ENCODE peak calls at places on chromosomes 3 and 15, in five cellular contexts. O is left lung, B is AG04450, L is Panc1, E is tibial artery. X is an unnamed sample.

GRCh38 chr15:89167267-89168176 is 53.9 kb downstream of the RLBP1 start:
- DNase-seq in O (no peak), B (no peak), L (peak), E (peak), X (no peak)

GRCh38 chr3:116939091-116939490 is 229.5 kb downstream of the TUSC7 start:
- DNase-seq in O (no peak), B (no peak), L (no peak), E (no peak), X (no peak)

GRCh38 chr3:159669753-159670152 is 318.9 kb upstream of the IL12A start:
- DNase-seq in O (no peak), B (no peak), L (no peak), E (no peak), X (peak)

GRCh38 chr15:83613146-83613635 is 40.7 kb upstream of the ADAMTSL3 start:
- DNase-seq in O (no peak), B (no peak), L (no peak), E (no peak), X (no peak)

GRCh38 chr15:80619677-80620076 is 75.4 kb upstream of the ABHD17C start:
- DNase-seq in O (no peak), B (no peak), L (no peak), E (no peak), X (no peak)

GRCh38 chr15:74392402-74392876 is 25.0 kb upstream of the CYP11A1 start:
- DNase-seq in O (no peak), B (no peak), L (no peak), E (no peak), X (no peak)

GRCh38 chr3:123758081-123758564 is 126.0 kb downstream of the MYLK start:
- DNase-seq in O (no peak), B (no peak), L (no peak), E (no peak), X (no peak)

GRCh38 chr3:188978772-188979171 is 193.0 kb upstream of the TPRG1 start:
- DNase-seq in O (no peak), B (peak), L (no peak), E (peak), X (no peak)

GRCh38 chr3:125143538-125143937 is 69.0 kb downstream of the SLC12A8 start:
- DNase-seq in O (no peak), B (no peak), L (no peak), E (no peak), X (no peak)

GRCh38 chr3:125142418-125142778 is 70.2 kb downstream of the SLC12A8 start:
- DNase-seq in O (no peak), B (no peak), L (no peak), E (no peak), X (no peak)

GRCh38 chr3:125140011-125140813 is 72.3 kb downstream of the SLC12A8 start:
- DNase-seq in O (no peak), B (no peak), L (no peak), E (no peak), X (no peak)

GRCh38 chr3:125140817-125141595 is 71.5 kb downstream of the SLC12A8 start:
- DNase-seq in O (no peak), B (no peak), L (no peak), E (no peak), X (no peak)

DNA sequence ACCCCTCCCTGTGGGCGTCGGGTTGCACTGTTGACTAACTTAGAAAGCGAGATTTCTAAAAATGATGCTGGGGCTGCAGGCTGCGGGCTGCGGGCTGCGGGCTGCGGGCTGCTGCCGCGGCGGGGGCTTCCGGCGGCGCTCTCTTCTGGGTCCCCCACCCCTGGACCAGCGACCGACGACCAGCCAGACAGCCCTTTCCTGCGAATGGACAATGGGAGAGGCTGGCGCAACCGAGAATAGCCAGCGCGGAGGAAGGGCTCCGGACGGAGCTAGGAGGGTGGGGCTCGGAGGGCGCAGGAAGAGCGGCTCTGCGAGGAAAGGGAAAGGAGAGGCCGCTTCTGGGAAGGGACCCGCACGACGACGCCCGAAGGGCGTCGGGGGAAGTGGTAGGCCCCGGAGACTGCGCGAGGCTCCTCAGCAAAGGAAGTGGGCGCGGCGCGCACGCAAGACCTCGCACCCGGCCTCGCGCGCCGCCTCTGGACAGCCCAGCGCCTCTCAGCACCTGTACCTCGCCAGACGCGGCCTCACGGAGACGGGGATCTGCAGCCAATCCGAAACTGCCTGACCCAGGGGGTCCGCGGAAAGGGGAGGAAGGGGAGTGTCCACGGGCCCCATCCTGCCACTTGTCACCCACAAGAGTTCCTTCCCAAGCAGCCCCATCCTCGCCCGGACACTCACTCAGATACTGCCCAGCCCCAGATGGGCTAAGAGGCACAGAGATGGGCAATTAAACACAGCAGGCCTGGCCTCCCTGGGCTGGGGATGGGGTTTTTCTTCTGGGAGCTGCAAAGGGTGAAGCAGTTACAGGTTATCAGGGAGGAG is 70.7 kb downstream of the SLC12A8 start:
- DNase-seq in O (peak), B (no peak), L (no peak), E (peak), X (no peak)
- TF ChIP-seq CTCF in O (no peak), B (peak), L (no peak), E (peak), X (no peak)

DNA sequence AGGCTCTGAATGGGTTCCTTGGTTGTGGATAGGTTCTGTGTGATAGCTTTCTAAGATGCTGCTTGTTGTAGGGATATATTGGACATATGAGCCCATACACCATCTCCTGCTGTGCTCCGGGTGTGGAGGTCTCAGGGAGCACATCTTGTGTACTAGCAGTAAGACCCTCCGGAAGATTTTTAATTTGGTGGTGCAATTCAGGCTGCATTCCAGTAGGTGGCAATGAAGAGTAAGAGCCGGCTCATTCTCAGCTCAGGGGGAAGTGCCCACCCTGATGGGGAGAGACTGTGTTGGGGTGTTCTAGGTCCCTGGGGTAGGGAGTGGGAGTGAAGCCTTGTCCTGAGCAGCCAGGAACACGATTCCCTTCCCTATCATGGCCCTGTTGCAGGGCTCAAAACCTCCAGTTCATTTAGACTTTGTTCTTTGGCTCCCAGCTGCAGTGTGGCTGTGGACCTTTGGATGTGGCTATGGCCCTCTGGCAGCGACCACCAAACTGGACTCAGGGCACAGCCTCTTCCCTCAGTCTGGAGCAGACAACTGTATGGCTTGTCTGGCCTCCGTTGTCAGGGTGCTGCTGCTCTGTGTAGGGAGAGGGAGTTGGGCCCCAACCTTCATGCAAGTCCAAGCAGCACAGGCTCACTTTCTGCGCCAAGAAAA is 104.7 kb downstream of the UNC13C start:
- DNase-seq in O (no peak), B (no peak), L (peak), E (no peak), X (no peak)
- TF ChIP-seq CTCF in O (peak), B (peak), L (peak), E (peak), X (peak)

GRCh38 chr15:60582370-60583036 is 103.6 kb upstream of the ICE2 start:
- DNase-seq in O (no peak), B (no peak), L (no peak), E (no peak), X (no peak)

GRCh38 chr15:60583946-60584345 is 105.0 kb upstream of the ICE2 start:
- DNase-seq in O (no peak), B (no peak), L (no peak), E (no peak), X (no peak)

GRCh38 chr15:60583194-60583593 is 104.3 kb upstream of the ICE2 start:
- DNase-seq in O (no peak), B (no peak), L (no peak), E (no peak), X (no peak)

GRCh38 chr15:60585743-60586708 is 107.1 kb upstream of the ICE2 start:
- DNase-seq in O (no peak), B (peak), L (peak), E (peak), X (no peak)

GRCh38 chr15:60584355-60585023 is 105.5 kb upstream of the ICE2 start:
- DNase-seq in O (no peak), B (no peak), L (no peak), E (no peak), X (no peak)
- TF ChIP-seq CTCF in O (no peak), B (no peak), L (no peak), E (no peak), X (no peak)

GRCh38 chr3:169604568-169604967 is 58.9 kb downstream of the MECOM start:
- DNase-seq in O (no peak), B (no peak), L (no peak), E (no peak), X (no peak)
- TF ChIP-seq CTCF in O (no peak), B (peak), L (peak), E (no peak), X (no peak)

GRCh38 chr3:131239250-131239649 is 142.3 kb upstream of the NUDT16 start:
- DNase-seq in O (no peak), B (no peak), L (no peak), E (no peak), X (no peak)

GRCh38 chr3:131238496-131238895 is 143.1 kb upstream of the NUDT16 start:
- DNase-seq in O (no peak), B (no peak), L (no peak), E (peak), X (no peak)

DNA sequence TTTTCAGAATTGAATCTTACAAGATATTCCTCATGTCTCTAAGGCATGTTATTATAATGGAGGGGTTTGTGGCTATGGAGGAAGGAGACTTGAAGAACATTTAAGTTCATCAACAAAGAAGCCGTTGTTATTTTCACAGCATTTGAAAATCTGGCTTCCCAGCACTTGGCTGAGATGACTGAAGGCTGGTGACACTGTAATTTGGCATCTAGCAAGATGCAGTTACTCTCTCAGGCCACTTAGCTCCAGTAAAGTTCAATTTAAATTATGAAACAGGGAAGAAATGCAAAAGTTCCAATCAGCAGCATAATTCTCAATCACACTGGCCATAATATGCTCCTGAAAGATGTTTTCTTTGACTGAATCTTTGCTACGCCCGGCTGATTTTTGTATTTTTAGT is 139.4 kb upstream of the NUDT16 start:
- DNase-seq in O (no peak), B (no peak), L (no peak), E (no peak), X (no peak)
- TF ChIP-seq CTCF in O (no peak), B (no peak), L (peak), E (no peak), X (no peak)

GRCh38 chr3:157182879-157183278 is 22.9 kb upstream of the CCNL1 start:
- DNase-seq in O (no peak), B (no peak), L (no peak), E (no peak), X (no peak)
- TF ChIP-seq CTCF in O (no peak), B (peak), L (no peak), E (no peak), X (no peak)

GRCh38 chr15:30030350-30030749 is 52.4 kb upstream of the GOLGA8J start:
- DNase-seq in O (no peak), B (no peak), L (no peak), E (no peak), X (no peak)
- TF ChIP-seq CTCF in O (no peak), B (no peak), L (peak), E (no peak), X (no peak)